ENCODE peak calls at places on chromosomes 12 and 14, in five cellular contexts. E is mammary epithelial cell; L is brain microvascular endothelial cell; P is bronchial epithelial cell; F is CD8-positive, alpha-beta T cell. I is an unnamed sample.

GRCh38 chr14:36096090-36096489 is 80.4 kb downstream of the PTCSC3 start:
- DNase-seq in L (no peak), P (peak), F (no peak), E (peak), I (no peak)

GRCh38 chr12:88870000-88870737 is 289.9 kb upstream of the KITLG start:
- DNase-seq in L (no peak), E (no peak), P (no peak), F (no peak), I (no peak)

GRCh38 chr14:40393143-40393542 is 960.9 kb upstream of the FBXO33 start:
- DNase-seq in F (no peak), L (no peak), P (peak), E (no peak), I (no peak)

GRCh38 chr12:116138781-116139180 is 138.7 kb downstream of the MED13L start:
- DNase-seq in P (peak), F (no peak), E (peak), L (no peak), I (no peak)

GRCh38 chr12:31006416-31007152 is 67.1 kb upstream of the DDX11 start:
- DNase-seq in L (no peak), P (no peak), F (no peak), E (no peak), I (no peak)

GRCh38 chr12:30967026-30967425 is 40.5 kb downstream of the TSPAN11 start:
- DNase-seq in P (no peak), E (no peak), L (no peak), F (no peak), I (no peak)

GRCh38 chr14:68143341-68143807 is 323.8 kb downstream of the RAD51B start:
- DNase-seq in P (no peak), E (no peak), F (no peak), L (no peak), I (peak)

GRCh38 chr14:95774265-95775160 is 60.6 kb upstream of the TCL1A start:
- DNase-seq in F (peak), P (peak), E (peak), L (peak), I (peak)

GRCh38 chr14:74475678-74476077 is 17.4 kb downstream of the NPC2 start:
- DNase-seq in P (peak), F (no peak), E (peak), L (peak), I (peak)

GRCh38 chr12:56082967-56083366 is 3.0 kb downstream of the ERBB3 start:
- DNase-seq in F (no peak), P (no peak), L (no peak), E (no peak), I (no peak)

GRCh38 chr14:100303179-100303578 is 3.1 kb downstream of the SLC25A29 start:
- DNase-seq in L (no peak), E (no peak), F (no peak), P (no peak), I (no peak)

GRCh38 chr12:100718212-100718611 is 76.4 kb upstream of the ANO4 start:
- DNase-seq in F (no peak), L (no peak), E (no peak), P (no peak), I (peak)

GRCh38 chr14:55964081-55964480 is 154.1 kb upstream of the PELI2 start:
- DNase-seq in F (no peak), E (no peak), P (no peak), L (no peak), I (no peak)
- H3K4me3 ChIP-seq in F (no peak), E (no peak), P (no peak), L (no peak), I (no peak)

DNA sequence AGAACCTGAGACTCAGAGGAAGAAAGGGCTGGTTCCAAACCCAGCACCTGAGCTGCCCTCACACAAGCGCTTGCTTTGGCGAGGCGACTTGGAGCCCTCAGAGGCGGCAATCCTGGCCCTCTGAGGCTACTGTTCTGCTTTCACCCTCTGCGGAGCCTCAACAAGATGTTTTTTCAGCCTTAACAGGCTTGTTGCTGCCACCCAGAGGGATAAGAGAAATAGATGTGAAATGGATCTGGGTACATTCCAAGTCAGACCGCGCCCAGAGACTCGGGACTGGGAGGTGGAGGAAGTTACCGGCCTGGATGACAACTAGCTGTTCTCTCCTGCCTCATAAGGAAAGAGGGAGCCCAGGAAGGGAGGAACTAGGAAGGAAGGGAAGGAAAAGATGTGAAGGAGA is 89.6 kb downstream of the TTC7B start:
- DNase-seq in L (peak), F (no peak), P (peak), E (peak), I (peak)
- TF ChIP-seq CTCF in L (peak), F (no peak), P (peak), E (no peak), I (no peak)

GRCh38 chr14:101840649-101841365 is 79.3 kb downstream of the PPP2R5C start:
- DNase-seq in F (no peak), L (no peak), P (peak), E (no peak), I (no peak)
- H3K4me3 ChIP-seq in F (no peak), L (no peak), P (no peak), E (no peak), I (no peak)

GRCh38 chr14:106308839-106309389 is 782.5 kb downstream of the TMEM121 start:
- DNase-seq in F (peak), E (no peak), P (no peak), L (no peak), I (no peak)
- TF ChIP-seq CTCF in F (peak), E (peak), P (peak), L (peak), I (peak)

I was measured in fibroblast of pulmonary artery.